ENCODE peak calls at places on chromosomes 7 and 10, in five cellular contexts. A, Y, Z, U and W are unnamed samples.

GRCh38 chr10:2928219-2928840 is 139.0 kb upstream of the PFKP start:
- DNase-seq in A (peak), Y (peak), Z (peak), U (no peak), W (peak)

GRCh38 chr10:105542401-105542800 is 901.3 kb downstream of the SORCS3 start:
- DNase-seq in A (no peak), Y (no peak), Z (no peak), U (no peak), W (no peak)

GRCh38 chr10:48496831-48497792 is 107.8 kb downstream of the ARHGAP22 start:
- DNase-seq in A (no peak), Y (peak), Z (peak), U (no peak), W (peak)

GRCh38 chr10:68296833-68297232 is 35.0 kb upstream of the HNRNPH3 start:
- DNase-seq in A (no peak), Y (no peak), Z (no peak), U (no peak), W (peak)

GRCh38 chr10:74290703-74291102 is 139.7 kb downstream of the ADK start:
- DNase-seq in A (no peak), Y (no peak), Z (peak), U (no peak), W (peak)

GRCh38 chr7:47485640-47486435 is 96.1 kb downstream of the TNS3 start:
- DNase-seq in A (no peak), Y (no peak), Z (peak), U (no peak), W (peak)

GRCh38 chr7:13077466-13077865 is 390.0 kb downstream of the ARL4A start:
- DNase-seq in A (no peak), Y (peak), Z (peak), U (no peak), W (peak)

GRCh38 chr10:4721994-4722753 is 103.8 kb upstream of the AKR1E2 start:
- DNase-seq in A (no peak), Y (peak), Z (peak), U (no peak), W (peak)

GRCh38 chr7:141697211-141697871 is 4.6 kb downstream of the DENND11 start:
- DNase-seq in A (no peak), Y (no peak), Z (peak), U (no peak), W (peak)

GRCh38 chr10:16953270-16953669 is 136.0 kb upstream of the RSU1 start:
- DNase-seq in A (no peak), Y (no peak), Z (no peak), U (no peak), W (peak)

GRCh38 chr7:22548313-22548712 is 48.3 kb upstream of the STEAP1B start:
- DNase-seq in A (no peak), Y (no peak), Z (no peak), U (no peak), W (no peak)

GRCh38 chr7:11193131-11193867 is 219.6 kb downstream of the PHF14 start:
- DNase-seq in A (no peak), Y (no peak), Z (no peak), U (no peak), W (peak)

GRCh38 chr10:74078037-74078436 is 72.6 kb downstream of the AP3M1 start:
- DNase-seq in A (no peak), Y (peak), Z (peak), U (peak), W (peak)

GRCh38 chr7:630539-630938 is 96.0 kb upstream of the DNAAF5 start:
- DNase-seq in A (no peak), Y (no peak), Z (no peak), U (no peak), W (no peak)

GRCh38 chr7:14293434-14293833 is 304.0 kb upstream of the ETV1 start:
- DNase-seq in A (no peak), Y (no peak), Z (no peak), U (no peak), W (no peak)

GRCh38 chr10:100998183-100998990 is 1.2 kb upstream of the LZTS2 start:
- DNase-seq in A (peak), Y (peak), Z (peak), U (peak), W (peak)

GRCh38 chr10:119608316-119609155 is 11.8 kb upstream of the TIAL1 start:
- DNase-seq in A (no peak), Y (peak), Z (peak), U (no peak), W (peak)

GRCh38 chr10:76036410-76036940 is 605.1 kb downstream of the LRMDA start:
- DNase-seq in A (peak), Y (peak), Z (peak), U (no peak), W (peak)

GRCh38 chr10:48464121-48464870 is 140.6 kb downstream of the ARHGAP22 start:
- DNase-seq in A (no peak), Y (no peak), Z (no peak), U (no peak), W (no peak)

GRCh38 chr7:106471686-106472440 is 187.1 kb upstream of the NAMPT start:
- DNase-seq in A (no peak), Y (no peak), Z (no peak), U (no peak), W (no peak)

GRCh38 chr10:125006921-125007391 is 65.0 kb downstream of the ZRANB1 start:
- DNase-seq in A (no peak), Y (no peak), Z (peak), U (no peak), W (peak)

GRCh38 chr10:48501806-48502771 is 102.8 kb downstream of the ARHGAP22 start:
- DNase-seq in A (no peak), Y (no peak), Z (peak), U (no peak), W (no peak)

GRCh38 chr7:39386718-39387117 is 179.5 kb upstream of the YAE1 start:
- DNase-seq in A (no peak), Y (no peak), Z (no peak), U (no peak), W (no peak)